ENCODE peak calls at places on chromosome 21, in six cellular contexts. One of them, this sample, is unnamed.

GRCh38 chr21:33314096-33314495 is 10.7 kb upstream of the IFNAR1 start:
- DNase-seq in thoracic aorta: no peak
- DNase-seq in BJ: no peak
- DNase-seq in NB4: no peak
- DNase-seq in ovary: no peak
- DNase-seq in skeletal muscle cell: no peak
- DNase-seq in this sample: no peak

GRCh38 chr21:26057488-26058170 is 112.9 kb downstream of the APP start:
- DNase-seq in thoracic aorta: no peak
- DNase-seq in BJ: no peak
- DNase-seq in NB4: no peak
- DNase-seq in ovary: no peak
- DNase-seq in skeletal muscle cell: no peak
- DNase-seq in this sample: no peak

GRCh38 chr21:34091607-34092006 is 18.2 kb downstream of the MRPS6 start:
- DNase-seq in thoracic aorta: no peak
- DNase-seq in BJ: no peak
- DNase-seq in NB4: peak; percentile 13
- DNase-seq in ovary: no peak
- DNase-seq in skeletal muscle cell: no peak
- DNase-seq in this sample: no peak

GRCh38 chr21:21018841-21019240 is 20.6 kb downstream of the NCAM2 start:
- DNase-seq in thoracic aorta: no peak
- DNase-seq in BJ: no peak
- DNase-seq in NB4: no peak
- DNase-seq in ovary: no peak
- DNase-seq in skeletal muscle cell: no peak
- DNase-seq in this sample: no peak

GRCh38 chr21:39863111-39863510 is 4.1 kb upstream of the PCP4 start:
- DNase-seq in thoracic aorta: no peak
- DNase-seq in BJ: no peak
- DNase-seq in NB4: no peak
- DNase-seq in ovary: no peak
- DNase-seq in skeletal muscle cell: no peak
- DNase-seq in this sample: no peak

GRCh38 chr21:33121715-33122475 is 52.0 kb downstream of the OLIG1 start:
- DNase-seq in thoracic aorta: no peak
- DNase-seq in BJ: no peak
- DNase-seq in NB4: peak; percentile 61
- DNase-seq in ovary: no peak
- DNase-seq in skeletal muscle cell: no peak
- DNase-seq in this sample: peak; percentile 93

GRCh38 chr21:14875704-14876364 is 189.0 kb downstream of the NRIP1 start:
- DNase-seq in thoracic aorta: no peak
- DNase-seq in BJ: no peak
- DNase-seq in NB4: no peak
- DNase-seq in ovary: no peak
- DNase-seq in skeletal muscle cell: no peak
- DNase-seq in this sample: no peak

GRCh38 chr21:35139382-35139715 is 90.2 kb upstream of the RUNX1 start:
- DNase-seq in thoracic aorta: no peak
- DNase-seq in BJ: no peak
- DNase-seq in NB4: no peak
- DNase-seq in ovary: no peak
- DNase-seq in skeletal muscle cell: no peak
- DNase-seq in this sample: no peak

GRCh38 chr21:31133243-31133830 is 95.1 kb upstream of the KRTAP19-8 start:
- DNase-seq in thoracic aorta: no peak
- DNase-seq in BJ: no peak
- DNase-seq in NB4: no peak
- DNase-seq in ovary: no peak
- DNase-seq in skeletal muscle cell: no peak
- DNase-seq in this sample: no peak

GRCh38 chr21:45308211-45309068 is 20.7 kb upstream of the POFUT2 start:
- DNase-seq in thoracic aorta: no peak
- DNase-seq in BJ: no peak
- DNase-seq in NB4: peak; percentile 95
- DNase-seq in ovary: peak; percentile 60
- DNase-seq in skeletal muscle cell: peak; percentile 80
- DNase-seq in this sample: peak; percentile 65

GRCh38 chr21:31873275-31873695 is 465 bp downstream of the HUNK start:
- DNase-seq in thoracic aorta: no peak
- DNase-seq in BJ: no peak
- DNase-seq in NB4: peak; percentile 68
- DNase-seq in ovary: peak; percentile 24
- DNase-seq in skeletal muscle cell: no peak
- DNase-seq in this sample: peak; percentile 84

GRCh38 chr21:15768045-15768601 is 38.3 kb downstream of the USP25 start:
- DNase-seq in thoracic aorta: no peak
- DNase-seq in BJ: no peak
- DNase-seq in NB4: no peak
- DNase-seq in ovary: no peak
- DNase-seq in skeletal muscle cell: no peak
- DNase-seq in this sample: no peak

GRCh38 chr21:46154155-46154954 is 1.0 kb downstream of the FTCD start:
- DNase-seq in thoracic aorta: no peak
- DNase-seq in BJ: no peak
- DNase-seq in NB4: no peak
- DNase-seq in ovary: peak; percentile 36
- DNase-seq in skeletal muscle cell: no peak
- DNase-seq in this sample: no peak

GRCh38 chr21:31873696-31874599 is 1.1 kb downstream of the HUNK start:
- DNase-seq in thoracic aorta: no peak
- DNase-seq in BJ: no peak
- DNase-seq in NB4: peak; percentile 74
- DNase-seq in ovary: peak; percentile 47
- DNase-seq in skeletal muscle cell: no peak
- DNase-seq in this sample: peak; percentile 91

GRCh38 chr21:45254557-45254930 is 33.2 kb downstream of the POFUT2 start:
- DNase-seq in thoracic aorta: no peak
- DNase-seq in BJ: no peak
- DNase-seq in NB4: no peak
- DNase-seq in ovary: peak; percentile 6
- DNase-seq in skeletal muscle cell: no peak
- DNase-seq in this sample: no peak

GRCh38 chr21:33299181-33299752 is 25.5 kb upstream of the IFNAR1 start:
- DNase-seq in thoracic aorta: no peak
- DNase-seq in BJ: no peak
- DNase-seq in NB4: peak; percentile 60
- DNase-seq in ovary: no peak
- DNase-seq in skeletal muscle cell: no peak
- DNase-seq in this sample: no peak

GRCh38 chr21:41217656-41218380 is 49.9 kb downstream of the BACE2 start:
- DNase-seq in thoracic aorta: no peak
- DNase-seq in BJ: no peak
- DNase-seq in NB4: no peak
- DNase-seq in ovary: no peak
- DNase-seq in skeletal muscle cell: peak; percentile 5
- DNase-seq in this sample: peak; percentile 66

GRCh38 chr21:15552914-15553491 is 176.8 kb upstream of the USP25 start:
- DNase-seq in thoracic aorta: no peak
- DNase-seq in BJ: no peak
- DNase-seq in NB4: peak; percentile 7
- DNase-seq in ovary: no peak
- DNase-seq in skeletal muscle cell: no peak
- DNase-seq in this sample: peak; percentile 2

GRCh38 chr21:22725436-22725835 is 1727.2 kb downstream of the NCAM2 start:
- DNase-seq in thoracic aorta: no peak
- DNase-seq in BJ: no peak
- DNase-seq in NB4: no peak
- DNase-seq in ovary: no peak
- DNase-seq in skeletal muscle cell: no peak
- DNase-seq in this sample: no peak

GRCh38 chr21:35394049-35394448 is 344.9 kb upstream of the RUNX1 start:
- DNase-seq in thoracic aorta: no peak
- DNase-seq in BJ: no peak
- DNase-seq in NB4: no peak
- DNase-seq in ovary: no peak
- DNase-seq in skeletal muscle cell: no peak
- DNase-seq in this sample: no peak

GRCh38 chr21:26849428-26850115 is 4.4 kb upstream of the ADAMTS1 start:
- DNase-seq in thoracic aorta: no peak
- DNase-seq in BJ: no peak
- DNase-seq in NB4: peak; percentile 49
- DNase-seq in ovary: no peak
- DNase-seq in skeletal muscle cell: no peak
- DNase-seq in this sample: peak; percentile 19

GRCh38 chr21:31201548-31201947 is 142.5 kb downstream of the TIAM1 start:
- DNase-seq in thoracic aorta: peak; percentile 29
- DNase-seq in BJ: no peak
- DNase-seq in NB4: peak; percentile 86
- DNase-seq in ovary: no peak
- DNase-seq in skeletal muscle cell: peak; percentile 85
- DNase-seq in this sample: no peak

DNA sequence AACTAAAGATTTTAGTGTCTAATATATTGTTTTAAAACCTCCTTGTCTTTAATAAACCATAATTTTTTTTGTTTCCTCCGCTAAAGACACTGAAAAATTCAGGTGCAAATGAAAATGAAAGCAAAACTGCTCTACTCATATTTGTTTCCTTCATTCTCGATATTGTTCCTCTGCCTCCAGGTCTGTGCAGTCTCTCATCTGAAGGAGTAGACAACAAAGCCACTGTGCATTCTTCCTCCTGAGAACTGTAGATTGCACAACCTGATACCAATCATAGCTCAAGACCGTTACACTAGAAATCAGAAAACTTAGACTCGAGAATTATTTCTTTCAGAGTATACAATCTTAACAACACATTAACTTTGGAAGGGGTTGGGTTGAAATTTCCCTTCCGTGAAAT is 373.1 kb upstream of the CXADR start:
- DNase-seq in thoracic aorta: no peak
- DNase-seq in BJ: no peak
- DNase-seq in NB4: peak; percentile 36
- DNase-seq in ovary: no peak
- DNase-seq in skeletal muscle cell: no peak
- DNase-seq in this sample: no peak
- H3K4me3 ChIP-seq in thoracic aorta: peak overlapping the region; percentile 56
- H3K4me3 ChIP-seq in BJ: no peak overlapping the region
- H3K4me3 ChIP-seq in NB4: peak overlapping the region; percentile 17
- H3K4me3 ChIP-seq in ovary: peak overlapping the region; percentile 44
- H3K4me3 ChIP-seq in skeletal muscle cell: no peak overlapping the region
- H3K4me3 ChIP-seq in this sample: no peak overlapping the region

DNA sequence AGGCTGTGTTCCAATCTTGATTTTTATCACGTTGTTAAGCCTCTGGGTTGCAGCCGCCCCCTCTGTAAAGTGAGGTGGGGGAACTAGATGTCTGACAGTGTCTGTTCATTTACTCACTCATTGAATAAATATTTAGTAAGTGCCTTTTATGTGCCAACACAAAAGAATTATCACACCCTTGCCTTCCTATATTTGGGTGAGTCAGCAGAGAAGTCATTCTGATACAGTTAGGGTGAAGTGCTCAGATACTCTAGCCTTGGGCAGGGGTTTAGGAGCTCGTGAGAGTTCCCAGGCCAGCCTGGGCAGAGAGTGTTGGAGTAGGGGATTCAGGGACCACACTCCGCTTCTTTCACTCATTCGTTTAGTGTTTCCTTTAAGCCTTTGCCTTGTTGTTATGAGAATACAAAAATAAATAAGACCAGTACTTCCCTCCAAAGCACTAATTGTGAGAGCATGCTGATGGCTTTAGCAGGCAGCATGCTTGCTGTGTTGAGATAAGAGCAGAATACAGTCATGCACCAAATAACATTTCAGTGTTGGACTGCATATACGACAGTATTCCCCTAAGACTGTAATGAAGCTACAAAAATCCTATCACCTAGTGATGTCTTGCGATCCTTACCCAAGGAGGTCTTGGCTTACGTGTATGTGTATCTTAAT is 83.9 kb downstream of the DYRK1A start:
- DNase-seq in thoracic aorta: no peak
- DNase-seq in BJ: no peak
- DNase-seq in NB4: no peak
- DNase-seq in ovary: no peak
- DNase-seq in skeletal muscle cell: no peak
- DNase-seq in this sample: no peak
- H3K4me3 ChIP-seq in thoracic aorta: no peak overlapping the region
- H3K4me3 ChIP-seq in BJ: no peak overlapping the region
- H3K4me3 ChIP-seq in NB4: no peak overlapping the region
- H3K4me3 ChIP-seq in ovary: no peak overlapping the region
- H3K4me3 ChIP-seq in skeletal muscle cell: no peak overlapping the region
- H3K4me3 ChIP-seq in this sample: no peak overlapping the region

DNA sequence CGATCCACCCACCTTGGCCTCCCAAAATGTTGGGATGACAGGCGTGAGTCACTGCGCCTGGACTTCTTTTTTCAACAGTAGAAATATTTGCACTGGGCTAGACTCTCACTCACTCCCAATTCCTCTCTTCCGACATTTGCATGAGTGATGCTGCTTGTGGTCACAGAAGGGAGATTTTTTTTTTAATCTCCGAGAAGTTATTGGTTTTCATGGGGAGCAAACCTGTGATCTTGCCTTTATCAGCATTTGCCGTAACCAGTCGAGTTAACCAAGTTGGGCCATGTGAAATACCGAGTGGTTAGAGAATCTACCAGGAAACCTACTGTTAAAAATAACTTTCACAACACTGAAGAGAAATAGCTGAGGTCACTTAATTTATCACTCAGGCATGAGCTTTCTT is 21.0 kb downstream of the ERG start:
- DNase-seq in thoracic aorta: no peak
- DNase-seq in BJ: no peak
- DNase-seq in NB4: peak; percentile 36
- DNase-seq in ovary: no peak
- DNase-seq in skeletal muscle cell: no peak
- DNase-seq in this sample: no peak
- H3K4me3 ChIP-seq in thoracic aorta: no peak overlapping the region
- H3K4me3 ChIP-seq in BJ: no peak overlapping the region
- H3K4me3 ChIP-seq in NB4: no peak overlapping the region
- H3K4me3 ChIP-seq in ovary: no peak overlapping the region
- H3K4me3 ChIP-seq in skeletal muscle cell: no peak overlapping the region
- H3K4me3 ChIP-seq in this sample: no peak overlapping the region

GRCh38 chr21:42453301-42454220 is 42.5 kb downstream of the RSPH1 start:
- DNase-seq in thoracic aorta: no peak
- DNase-seq in BJ: no peak
- DNase-seq in NB4: peak; percentile 60
- DNase-seq in ovary: no peak
- DNase-seq in skeletal muscle cell: no peak
- DNase-seq in this sample: peak; percentile 59
- H3K4me3 ChIP-seq in thoracic aorta: no peak overlapping the region
- H3K4me3 ChIP-seq in BJ: no peak overlapping the region
- H3K4me3 ChIP-seq in NB4: no peak overlapping the region
- H3K4me3 ChIP-seq in ovary: no peak overlapping the region
- H3K4me3 ChIP-seq in skeletal muscle cell: no peak overlapping the region
- H3K4me3 ChIP-seq in this sample: no peak overlapping the region

DNA sequence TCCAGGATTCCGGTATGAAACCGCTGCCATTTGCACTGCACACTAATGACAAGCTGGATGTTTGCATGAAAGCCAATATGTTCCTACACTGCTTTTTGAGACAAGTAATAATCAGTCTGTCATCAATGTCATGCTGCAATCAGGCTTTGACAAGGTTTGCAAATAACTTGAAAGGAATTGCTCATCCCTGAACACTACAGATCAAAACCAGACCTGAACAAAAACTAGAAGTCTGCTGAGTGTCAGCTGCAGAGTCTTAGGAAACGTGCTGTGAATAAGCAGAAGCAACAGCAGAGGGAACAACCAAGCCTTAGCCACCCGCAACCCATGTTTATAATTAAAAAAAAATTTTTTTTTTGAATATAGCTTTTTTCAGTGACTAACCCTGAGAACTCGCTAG is 720.7 kb upstream of the CXADR start:
- DNase-seq in thoracic aorta: no peak
- DNase-seq in BJ: no peak
- DNase-seq in NB4: no peak
- DNase-seq in ovary: no peak
- DNase-seq in skeletal muscle cell: no peak
- DNase-seq in this sample: no peak
- H3K4me3 ChIP-seq in thoracic aorta: no peak overlapping the region
- H3K4me3 ChIP-seq in BJ: no peak overlapping the region
- H3K4me3 ChIP-seq in NB4: no peak overlapping the region
- H3K4me3 ChIP-seq in ovary: no peak overlapping the region
- H3K4me3 ChIP-seq in skeletal muscle cell: no peak overlapping the region
- H3K4me3 ChIP-seq in this sample: no peak overlapping the region

GRCh38 chr21:17455028-17455353 is 57.9 kb upstream of the CXADR start:
- DNase-seq in thoracic aorta: no peak
- DNase-seq in BJ: no peak
- DNase-seq in NB4: no peak
- DNase-seq in ovary: no peak
- DNase-seq in skeletal muscle cell: no peak
- DNase-seq in this sample: no peak
- H3K4me3 ChIP-seq in thoracic aorta: no peak overlapping the region
- H3K4me3 ChIP-seq in BJ: no peak overlapping the region
- H3K4me3 ChIP-seq in NB4: no peak overlapping the region
- H3K4me3 ChIP-seq in ovary: no peak overlapping the region
- H3K4me3 ChIP-seq in skeletal muscle cell: peak overlapping the region; percentile 2
- H3K4me3 ChIP-seq in this sample: peak overlapping the region; percentile 41